ENCODE peak calls at places on chromosomes 11 and 22, in seven cellular contexts. Z is ovary; C is IMR-90; B is SJSA1; X is CD8-positive, alpha-beta T cell; Y is naive thymus-derived CD4-positive, alpha-beta T cell; W is H1. J is an unnamed sample. For H3K27me3, the result is how much of the 10 kb centered on the place peaks cover.

GRCh38 chr11:8870461-8871282 is 40.3 kb upstream of the AKIP1 start:
- DNase-seq in Y (no peak), X (no peak), C (peak), Z (peak), W (peak), B (peak), J (peak)

GRCh38 chr11:46248270-46249102 is 29.0 kb upstream of the CREB3L1 start:
- DNase-seq in Y (no peak), C (peak), W (no peak), X (no peak), B (peak), Z (no peak), J (peak)

GRCh38 chr11:125167292-125167953 is 2.9 kb downstream of the PKNOX2 start:
- DNase-seq in C (peak), X (no peak), B (no peak), W (peak), Y (no peak), Z (peak), J (no peak)

GRCh38 chr11:27698872-27699241 is 1.4 kb downstream of the BDNF start:
- DNase-seq in C (peak), X (no peak), Y (peak), W (peak), Z (peak), B (peak), J (peak)

GRCh38 chr11:121416909-121417567 is 35.1 kb upstream of the SORL1 start:
- DNase-seq in Y (peak), B (no peak), C (peak), W (no peak), Z (peak), X (peak), J (peak)

GRCh38 chr22:29431986-29432385 is 6.4 kb upstream of the RFPL1 start:
- DNase-seq in C (no peak), B (no peak), X (no peak), Y (no peak), Z (no peak), W (no peak), J (no peak)

GRCh38 chr22:43481528-43482309 is 69.9 kb downstream of the MPPED1 start:
- DNase-seq in Y (peak), B (no peak), Z (no peak), X (no peak), C (no peak), W (no peak), J (no peak)

GRCh38 chr22:36546932-36547331 is 18.0 kb upstream of the EIF3D start:
- DNase-seq in W (no peak), X (no peak), B (peak), Y (no peak), C (peak), Z (no peak), J (peak)

GRCh38 chr22:44884968-44885805 is 124.6 kb downstream of the PHF21B start:
- DNase-seq in X (no peak), Z (peak), C (no peak), W (no peak), B (peak), Y (no peak), J (no peak)

GRCh38 chr22:35425971-35426800 is 26.2 kb downstream of the MCM5 start:
- DNase-seq in C (peak), X (no peak), Z (no peak), Y (no peak), B (no peak), W (no peak), J (no peak)

GRCh38 chr11:132576706-132577105 is 955.6 kb downstream of the OPCML start:
- DNase-seq in X (no peak), W (no peak), Z (no peak), B (peak), C (peak), Y (no peak), J (peak)

GRCh38 chr11:34366522-34366921 is 8.7 kb upstream of the ABTB2 start:
- DNase-seq in Z (no peak), W (no peak), B (no peak), C (no peak), X (no peak), Y (no peak), J (no peak)

GRCh38 chr11:27116684-27117083 is 76.1 kb downstream of the BBOX1 start:
- DNase-seq in C (no peak), B (no peak), X (no peak), Z (no peak), Y (no peak), W (no peak), J (no peak)

GRCh38 chr22:37239336-37240239 is 4.5 kb downstream of the RAC2 start:
- DNase-seq in B (no peak), Z (no peak), Y (no peak), C (no peak), X (no peak), W (no peak), J (no peak)

GRCh38 chr11:65859812-65860277 is 388 bp upstream of the MUS81 start:
- DNase-seq in Y (no peak), X (no peak), B (no peak), W (no peak), C (no peak), Z (no peak), J (no peak)

GRCh38 chr11:75350743-75351540 is 519 bp downstream of the ARRB1 start:
- DNase-seq in Z (peak), W (peak), B (no peak), Y (peak), X (no peak), C (peak), J (no peak)

GRCh38 chr22:44645083-44645482 is 56.9 kb upstream of the PRR5 start:
- DNase-seq in X (no peak), Z (no peak), W (no peak), C (no peak), Y (no peak), B (no peak), J (no peak)

GRCh38 chr11:99148352-99148751 is 127.6 kb downstream of the CNTN5 start:
- DNase-seq in Y (no peak), X (no peak), Z (no peak), B (no peak), W (no peak), C (no peak), J (no peak)

GRCh38 chr11:75783416-75784084 is 15.0 kb downstream of the DGAT2 start:
- DNase-seq in X (no peak), Z (no peak), W (no peak), B (no peak), Y (no peak), C (no peak), J (no peak)

GRCh38 chr11:119625206-119625988 is 103.6 kb downstream of the NECTIN1 start:
- DNase-seq in C (no peak), B (no peak), W (no peak), X (no peak), Z (no peak), Y (no peak), J (no peak)

GRCh38 chr22:21055880-21056319 is 10.2 kb downstream of the LRRC74B start:
- DNase-seq in Z (no peak), Y (no peak), B (no peak), X (no peak), C (no peak), W (peak), J (no peak)

GRCh38 chr11:126226334-126227084 is 14.9 kb downstream of the FAM118B start:
- DNase-seq in Z (no peak), Y (no peak), X (no peak), B (no peak), W (no peak), C (no peak), J (no peak)

GRCh38 chr11:68213135-68213515 is at the start of gene KMT5B:
- DNase-seq in Z (peak), C (peak), Y (no peak), B (peak), W (peak), X (peak), J (peak)

GRCh38 chr11:16946477-16947282 is 67.5 kb downstream of the PLEKHA7 start:
- DNase-seq in X (no peak), W (no peak), Z (no peak), Y (no peak), C (no peak), B (no peak), J (no peak)

GRCh38 chr11:62418733-62419132 is at the start of gene SCGB1A1:
- DNase-seq in Z (no peak), X (no peak), Y (no peak), B (no peak), C (no peak), W (no peak), J (no peak)

GRCh38 chr11:16917941-16918340 is 96.3 kb downstream of the PLEKHA7 start:
- DNase-seq in B (no peak), Z (no peak), X (no peak), W (no peak), C (no peak), Y (no peak), J (no peak)

GRCh38 chr22:24146791-24147353 is 34.4 kb upstream of the SUSD2 start:
- DNase-seq in Y (no peak), X (no peak), B (peak), Z (peak), C (peak), W (peak), J (peak)

GRCh38 chr11:720642-721346 is 14.8 kb downstream of the EPS8L2 start:
- DNase-seq in C (peak), Z (peak), Y (no peak), B (no peak), W (peak), X (no peak), J (no peak)

GRCh38 chr22:47727656-47728055 is 965.2 kb downstream of the TBC1D22A start:
- DNase-seq in B (no peak), Y (no peak), X (no peak), C (no peak), W (no peak), Z (no peak), J (no peak)

GRCh38 chr11:63761870-63762661 is 6.5 kb downstream of the ZFTA start:
- DNase-seq in Y (no peak), Z (peak), X (no peak), W (peak), B (no peak), C (no peak), J (no peak)
- H3K4me3 ChIP-seq in Y (no peak), Z (peak), X (no peak), W (peak), B (no peak), C (no peak), J (no peak)

DNA sequence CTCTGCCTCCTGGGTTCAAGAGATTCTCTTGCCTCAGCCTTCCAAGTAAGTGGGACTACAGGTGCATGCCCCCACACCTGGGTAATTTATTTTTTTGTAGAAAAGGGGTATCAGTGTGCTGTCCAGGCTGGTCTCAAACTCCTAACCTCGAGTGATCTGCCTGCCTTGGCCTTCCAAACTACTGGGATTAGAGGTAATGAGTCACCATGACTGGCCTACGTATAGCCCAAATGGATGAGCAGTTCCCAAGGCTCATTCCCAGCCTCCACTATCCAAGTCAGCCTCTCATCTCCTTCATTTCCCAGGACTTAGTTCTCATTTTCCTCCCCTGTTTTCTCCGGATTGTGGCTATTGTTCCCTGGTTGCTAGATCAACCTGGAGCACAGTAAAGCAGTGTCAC is 5.6 kb downstream of the CCT8L2 start:
- DNase-seq in Z (no peak), Y (no peak), B (no peak), C (no peak), X (no peak), W (no peak), J (no peak)
- H3K27me3 ChIP-seq in Z (under half), Y (under half), B (under half), C (under half), X (under half), W (under half), J (under half)

GRCh38 chr11:2779499-2779980 is 79.7 kb upstream of the KCNQ1OT1 start:
- DNase-seq in Y (no peak), Z (peak), C (no peak), X (no peak), W (peak), B (peak), J (no peak)
- H3K27ac ChIP-seq in Y (no peak), Z (peak), C (no peak), X (no peak), W (no peak), B (no peak), J (no peak)

GRCh38 chr22:40534379-40535188 is 101.9 kb downstream of the MRTFA start:
- DNase-seq in C (peak), Z (no peak), Y (no peak), B (peak), X (no peak), W (no peak), J (no peak)
- H3K4me3 ChIP-seq in C (no peak), Z (no peak), Y (peak), B (no peak), X (peak), W (no peak), J (no peak)

DNA sequence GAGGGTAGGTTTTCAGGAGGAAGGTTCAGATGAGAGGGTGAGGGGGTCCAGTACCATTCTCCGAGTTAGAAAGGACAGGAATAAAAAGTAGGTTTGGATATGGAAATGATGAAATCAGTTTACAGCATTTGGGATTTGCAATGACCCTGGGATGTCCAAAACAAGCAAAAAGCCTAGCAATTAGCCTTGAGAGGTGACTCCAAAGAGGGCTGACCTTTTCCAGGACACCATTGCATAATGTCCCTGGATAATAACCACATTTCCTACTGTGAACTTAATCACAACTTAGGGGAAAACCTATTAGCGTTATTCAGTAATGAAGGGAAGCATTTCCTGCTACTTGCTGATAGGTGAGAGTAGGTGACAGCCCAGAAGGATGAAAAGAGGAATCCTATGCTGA is 101.4 kb upstream of the ARHGAP42 start:
- DNase-seq in C (no peak), B (no peak), Y (no peak), Z (no peak), W (no peak), X (no peak), J (no peak)
- H3K27me3 ChIP-seq in C (under half), B (under half), Y (under half), Z (under half), W (under half), X (under half), J (under half)

GRCh38 chr11:72251614-72252013 is 7.6 kb upstream of the PHOX2A start:
- DNase-seq in C (no peak), Y (no peak), B (no peak), X (no peak), Z (no peak), W (no peak), J (no peak)

GRCh38 chr11:72257551-72257950 is 13.6 kb upstream of the PHOX2A start:
- DNase-seq in X (no peak), W (no peak), Y (no peak), C (no peak), B (no peak), Z (no peak), J (no peak)

GRCh38 chr11:72250661-72251465 is 6.9 kb upstream of the PHOX2A start:
- DNase-seq in B (no peak), W (peak), Z (no peak), X (no peak), C (no peak), Y (no peak), J (no peak)

GRCh38 chr11:72249961-72250360 is 6.0 kb upstream of the PHOX2A start:
- DNase-seq in C (no peak), W (no peak), X (no peak), B (no peak), Y (no peak), Z (no peak), J (no peak)

GRCh38 chr11:72254299-72254993 is 10.5 kb upstream of the PHOX2A start:
- DNase-seq in C (no peak), X (no peak), Y (no peak), B (no peak), W (peak), Z (no peak), J (no peak)
- H3K27ac ChIP-seq in C (no peak), X (no peak), Y (no peak), B (no peak), W (no peak), Z (no peak), J (no peak)

DNA sequence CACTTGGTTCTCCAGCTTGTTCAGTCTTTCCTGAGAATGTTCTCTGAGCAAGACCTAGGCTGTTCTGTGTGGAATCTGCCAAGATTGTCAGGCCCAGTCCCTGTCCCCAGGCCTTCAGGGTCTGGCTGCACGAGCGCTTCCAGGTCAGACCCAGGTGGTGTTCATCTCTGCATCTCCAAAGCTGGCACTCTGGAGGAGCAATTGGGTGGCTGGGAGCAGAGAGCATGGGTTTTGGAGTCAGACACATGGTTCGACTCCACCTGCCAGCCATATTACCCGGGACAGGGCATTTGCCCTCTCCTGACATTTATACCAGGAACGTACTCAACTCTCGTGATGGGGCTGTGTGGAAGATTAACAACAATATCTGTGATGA is 8.8 kb downstream of the CD5 start:
- DNase-seq in Y (no peak), C (no peak), X (no peak), B (no peak), Z (no peak), W (no peak), J (no peak)
- H3K4me3 ChIP-seq in Y (peak), C (no peak), X (no peak), B (no peak), Z (no peak), W (no peak), J (no peak)

DNA sequence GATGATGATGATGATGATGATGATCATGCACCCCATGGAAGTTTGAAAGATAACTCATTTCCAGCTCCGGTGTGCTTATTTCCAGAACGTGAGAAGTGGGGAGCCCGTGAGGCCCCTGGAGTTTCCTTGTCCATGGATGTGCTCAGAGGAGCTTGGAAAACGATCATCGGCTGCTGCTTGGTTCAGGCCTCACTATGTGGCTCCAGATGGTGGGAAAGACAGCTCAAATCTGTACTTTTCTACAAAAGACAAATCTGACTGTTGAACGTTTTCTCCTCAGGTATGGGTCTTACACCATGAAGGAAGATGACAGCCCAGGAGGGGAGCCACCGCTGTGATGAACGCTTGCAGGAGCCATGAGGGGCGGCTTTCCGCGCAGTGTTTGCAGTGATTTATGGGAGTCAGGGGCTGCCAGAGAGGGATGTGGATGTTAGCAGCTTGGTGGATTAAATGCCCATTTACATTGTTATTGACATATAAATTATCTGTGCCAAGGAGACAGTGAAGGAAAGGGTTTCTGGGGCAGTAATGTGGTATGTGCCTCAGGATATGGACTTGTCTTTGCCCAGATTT is 109.4 kb upstream of the E2F8 start:
- DNase-seq in Y (no peak), C (no peak), Z (no peak), B (no peak), X (no peak), W (no peak), J (no peak)
- H3K27me3 ChIP-seq in Y (under half), C (half or more), Z (under half), B (under half), X (under half), W (under half), J (half or more)

DNA sequence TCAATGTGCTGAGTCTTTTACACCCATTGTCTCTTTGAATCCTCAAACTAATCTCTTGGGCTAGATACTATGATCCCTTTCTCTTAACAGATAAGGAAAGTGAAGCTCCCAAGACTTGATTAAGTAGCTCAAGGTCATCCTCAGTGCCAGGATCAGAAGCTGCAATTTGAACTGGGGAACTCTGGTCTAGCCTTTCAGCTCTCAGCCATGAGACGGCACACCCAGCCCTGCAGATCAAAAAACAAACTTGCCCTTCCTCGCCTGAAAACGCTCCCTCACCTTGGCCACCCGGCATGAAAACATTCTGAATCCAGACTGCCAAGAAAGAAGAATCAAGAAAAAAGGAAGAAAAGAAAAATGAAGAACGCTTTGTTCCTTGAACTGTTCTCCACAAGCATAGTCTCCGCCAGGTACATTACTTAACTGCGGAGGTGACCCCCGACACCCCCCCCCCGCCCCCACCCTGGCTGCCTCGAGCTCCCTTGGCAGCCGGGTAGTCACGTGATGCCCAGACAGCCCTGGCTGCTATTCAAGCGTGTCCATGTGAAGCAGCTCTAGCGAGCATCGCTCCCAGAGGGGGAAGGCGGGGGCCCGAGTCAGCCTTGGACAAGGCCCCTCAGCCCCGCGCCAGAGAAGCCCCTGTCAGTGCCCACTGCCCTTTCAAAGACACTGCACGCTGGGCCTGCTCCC is 451.2 kb downstream of the MIAT start:
- DNase-seq in X (no peak), W (no peak), B (no peak), Y (no peak), Z (peak), C (no peak), J (no peak)
- H3K27ac ChIP-seq in X (no peak), W (no peak), B (peak), Y (no peak), Z (peak), C (no peak), J (no peak)

DNA sequence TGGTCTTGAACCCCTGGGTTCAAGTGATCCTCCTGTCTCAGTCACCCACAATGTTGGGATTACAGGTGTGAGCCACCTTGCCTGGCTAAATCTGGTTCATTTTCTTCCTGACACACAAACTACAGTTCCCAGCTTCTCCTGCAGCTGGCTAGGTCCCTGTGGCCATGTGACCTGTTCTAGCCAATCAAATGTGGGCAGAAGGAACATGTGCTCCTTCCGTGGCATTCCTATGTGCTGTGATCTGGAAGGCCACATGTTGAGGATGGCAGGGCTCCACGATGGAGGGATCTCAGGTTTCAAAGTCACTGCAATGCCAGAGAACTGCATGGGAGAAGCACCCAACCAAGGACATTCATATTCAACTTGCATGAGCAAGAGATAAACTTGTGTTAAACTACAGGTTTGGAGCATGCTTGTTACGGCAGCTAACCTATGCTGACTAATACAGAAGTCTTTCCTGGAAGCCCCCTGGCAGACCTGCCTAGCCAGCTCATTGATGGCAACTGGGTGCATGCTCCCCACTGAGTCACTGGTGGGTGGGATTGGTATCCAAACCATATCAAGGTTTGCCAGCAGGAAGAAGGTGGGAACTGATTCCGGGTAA is 86.0 kb downstream of the RPS6KA4 start:
- DNase-seq in Z (peak), Y (no peak), C (peak), W (no peak), X (no peak), B (no peak), J (no peak)
- H3K4me3 ChIP-seq in Z (no peak), Y (no peak), C (no peak), W (no peak), X (no peak), B (no peak), J (no peak)

J was measured in AG04450.